ENCODE peak calls at places on chromosome 10, in five cellular contexts. I is stomach, D is spleen, V is GM23338, A is transverse colon. Q is an unnamed sample. For H3K4me1, the result is how much of the 10 kb centered on the place peaks cover.

GRCh38 chr10:114487815-114488536 is 83.7 kb upstream of the AFAP1L2 start:
- DNase-seq in I (no peak), D (no peak), V (no peak), A (no peak), Q (no peak)

GRCh38 chr10:126904807-126905686 is at the start of gene DOCK1:
- DNase-seq in I (peak), D (peak), V (peak), A (peak), Q (no peak)

GRCh38 chr10:70866424-70866823 is 21.9 kb downstream of the PCBD1 start:
- DNase-seq in I (no peak), D (no peak), V (no peak), A (no peak), Q (no peak)

GRCh38 chr10:61901829-61902447 is 439 bp downstream of the ARID5B start:
- DNase-seq in I (no peak), D (no peak), V (peak), A (peak), Q (no peak)

GRCh38 chr10:14225374-14225773 is 105.3 kb downstream of the FRMD4A start:
- DNase-seq in I (no peak), D (no peak), V (no peak), A (no peak), Q (no peak)

GRCh38 chr10:36612436-36612835 is 513.0 kb upstream of the ANKRD30A start:
- DNase-seq in I (no peak), D (no peak), V (peak), A (no peak), Q (no peak)

GRCh38 chr10:53886325-53887300 is 914.4 kb downstream of the PCDH15 start:
- DNase-seq in I (no peak), D (no peak), V (no peak), A (no peak), Q (no peak)

GRCh38 chr10:80515941-80516340 is 21.8 kb upstream of the SH2D4B start:
- DNase-seq in I (no peak), D (peak), V (no peak), A (no peak), Q (no peak)

GRCh38 chr10:125072824-125073223 is 87.5 kb downstream of the CTBP2 start:
- DNase-seq in I (no peak), D (no peak), V (no peak), A (no peak), Q (no peak)

GRCh38 chr10:30821994-30822692 is 192.6 kb upstream of the LYZL2 start:
- DNase-seq in I (no peak), D (peak), V (no peak), A (no peak), Q (no peak)

GRCh38 chr10:121709674-121710073 is 111.4 kb upstream of the FGFR2 start:
- DNase-seq in I (no peak), D (no peak), V (no peak), A (no peak), Q (no peak)

GRCh38 chr10:107653832-107654287 is 489.4 kb upstream of the SORCS1 start:
- DNase-seq in I (no peak), D (no peak), V (no peak), A (peak), Q (no peak)

GRCh38 chr10:126972622-126973414 is 67.6 kb downstream of the DOCK1 start:
- DNase-seq in I (no peak), D (no peak), V (no peak), A (no peak), Q (no peak)

GRCh38 chr10:113301342-113301984 is 251.4 kb upstream of the HABP2 start:
- DNase-seq in I (no peak), D (no peak), V (peak), A (no peak), Q (no peak)

GRCh38 chr10:68406815-68407585 is at the start of gene RUFY2:
- DNase-seq in I (peak), D (peak), V (peak), A (peak), Q (no peak)

GRCh38 chr10:27663611-27664010 is 82.0 kb downstream of the MKX start:
- DNase-seq in I (no peak), D (no peak), V (no peak), A (no peak), Q (no peak)

GRCh38 chr10:113313048-113313611 is 239.7 kb upstream of the HABP2 start:
- DNase-seq in I (no peak), D (no peak), V (no peak), A (no peak), Q (no peak)

DNA sequence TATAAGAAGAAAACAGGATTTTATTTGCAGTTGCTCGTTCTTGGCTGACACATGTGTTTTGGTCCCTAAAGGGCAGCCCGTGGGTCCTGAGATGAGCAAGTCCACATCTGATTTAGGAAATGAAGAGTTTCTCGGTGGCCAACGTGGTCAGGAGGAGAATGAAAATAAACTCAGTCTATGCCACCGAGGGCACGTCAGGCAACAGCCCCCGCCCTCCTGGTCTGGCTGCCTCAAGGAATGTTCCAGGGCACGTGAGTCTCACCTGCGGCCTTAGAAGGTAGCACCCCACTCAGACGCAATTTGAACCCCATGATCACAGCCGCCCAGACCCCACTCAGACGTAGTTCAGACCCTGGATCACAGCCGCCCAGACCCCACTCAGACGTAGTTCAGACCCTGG is 197.2 kb downstream of the ADARB2 start:
- DNase-seq in I (no peak), D (peak), V (no peak), A (peak), Q (no peak)
- H3K4me1 ChIP-seq in I (under half), D (under half), V (under half), A (under half), Q (under half)

DNA sequence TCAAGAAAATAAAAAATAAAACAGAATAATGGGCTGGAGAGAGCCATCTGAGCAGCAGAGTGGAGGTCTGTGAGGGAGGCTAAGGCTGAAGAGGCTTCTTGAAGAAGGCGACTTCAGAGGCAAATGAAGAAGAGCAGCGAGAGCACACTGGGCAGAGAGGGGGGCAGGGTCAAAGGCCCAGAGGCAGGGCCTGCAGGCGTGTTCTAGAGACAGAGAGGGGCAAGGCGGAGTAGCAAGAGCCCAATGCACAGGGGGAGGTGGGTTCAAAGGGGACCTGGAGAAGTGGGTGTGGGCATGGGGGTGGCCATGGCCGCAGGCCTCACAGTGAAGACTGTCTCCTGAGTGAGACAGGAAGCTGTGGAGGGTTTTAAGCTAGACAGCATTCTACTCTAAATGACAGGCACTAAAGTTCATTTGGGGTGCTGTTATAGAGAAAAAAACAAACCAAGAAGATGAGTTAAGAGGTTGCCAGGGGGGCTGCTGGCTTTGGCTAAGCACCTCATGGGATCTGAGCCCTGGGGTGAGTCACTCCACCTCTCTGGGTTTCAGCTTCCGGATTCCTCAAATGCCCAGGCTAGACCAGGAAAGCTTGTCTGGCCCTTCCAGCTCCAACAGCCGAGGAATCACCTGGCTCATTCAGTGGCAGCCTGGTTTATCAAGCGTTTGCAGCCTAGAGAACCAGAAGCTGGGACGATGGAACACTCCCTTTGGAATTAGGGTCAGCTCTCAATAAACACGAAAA is 81.7 kb downstream of the DLG5 start:
- DNase-seq in I (no peak), D (peak), V (peak), A (peak), Q (no peak)
- TF ChIP-seq POLR2AphosphoS5 in I (no peak), D (no peak), V (no peak), A (peak), Q (no peak)

DNA sequence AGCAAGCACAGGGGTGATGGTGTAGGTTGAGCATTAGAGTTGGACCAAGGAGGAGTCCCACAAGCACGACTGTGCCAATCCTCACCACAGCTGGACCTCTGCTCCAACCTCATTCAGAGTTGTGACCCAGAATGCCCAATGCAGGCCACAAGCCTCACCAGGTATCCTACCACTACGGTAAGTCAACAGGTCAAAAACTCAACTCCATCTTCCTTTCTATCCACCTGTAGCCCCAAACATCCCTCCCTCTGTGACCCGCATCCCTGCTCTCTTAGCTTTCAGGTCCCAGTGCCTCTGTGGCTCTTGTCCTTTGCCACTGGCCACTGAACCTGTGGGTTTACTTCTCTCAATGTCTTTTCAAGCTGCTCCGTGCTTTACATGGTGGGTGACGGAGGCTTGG is 112.8 kb downstream of the PIP4K2A start:
- DNase-seq in I (no peak), D (no peak), V (no peak), A (no peak), Q (no peak)
- H3K4me1 ChIP-seq in I (under half), D (half or more), V (under half), A (under half), Q (under half)

GRCh38 chr10:4851176-4851575 is 25.2 kb downstream of the AKR1E2 start:
- DNase-seq in I (no peak), D (no peak), V (no peak), A (no peak), Q (peak)

GRCh38 chr10:4848341-4849041 is 22.5 kb downstream of the AKR1E2 start:
- DNase-seq in I (no peak), D (no peak), V (no peak), A (no peak), Q (no peak)

GRCh38 chr10:4849042-4849402 is 23.0 kb downstream of the AKR1E2 start:
- DNase-seq in I (no peak), D (no peak), V (no peak), A (no peak), Q (no peak)

GRCh38 chr10:4850400-4850799 is 24.4 kb downstream of the AKR1E2 start:
- DNase-seq in I (no peak), D (no peak), V (no peak), A (no peak), Q (peak)

GRCh38 chr10:4849555-4850242 is 23.7 kb downstream of the AKR1E2 start:
- DNase-seq in I (peak), D (peak), V (peak), A (peak), Q (no peak)
- TF ChIP-seq POLR2AphosphoS5 in I (peak), D (no peak), V (no peak), A (no peak), Q (no peak)

GRCh38 chr10:101282937-101283336 is 53.7 kb upstream of the LBX1 start:
- DNase-seq in I (no peak), D (no peak), V (peak), A (no peak), Q (no peak)

GRCh38 chr10:101285519-101286070 is 56.3 kb upstream of the LBX1 start:
- DNase-seq in I (no peak), D (no peak), V (peak), A (no peak), Q (no peak)

GRCh38 chr10:101285093-101285463 is 55.8 kb upstream of the LBX1 start:
- DNase-seq in I (no peak), D (no peak), V (no peak), A (no peak), Q (no peak)

GRCh38 chr10:101284171-101285092 is 55.2 kb upstream of the LBX1 start:
- DNase-seq in I (no peak), D (no peak), V (peak), A (no peak), Q (no peak)

DNA sequence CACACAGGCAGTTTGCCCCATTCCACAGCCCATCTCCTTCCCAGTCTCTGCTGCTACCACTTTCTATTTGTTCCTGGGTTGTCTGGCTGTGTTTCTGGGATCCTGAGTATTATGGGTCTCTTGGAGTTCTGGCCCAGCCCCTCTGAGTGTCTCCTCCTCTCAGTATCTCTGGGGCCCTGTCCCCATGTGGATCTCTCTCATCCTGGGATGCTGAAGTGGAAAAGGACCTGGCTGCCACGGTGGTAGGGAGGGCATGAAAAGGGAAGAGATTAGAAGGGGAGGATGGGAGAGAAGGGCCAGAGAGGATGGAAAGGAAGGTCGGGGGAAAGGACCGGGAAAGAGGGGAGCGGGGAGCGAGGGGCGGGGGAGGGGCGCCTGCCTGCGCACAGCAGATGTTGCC is 54.5 kb upstream of the LBX1 start:
- DNase-seq in I (no peak), D (no peak), V (no peak), A (no peak), Q (no peak)
- H3K4me1 ChIP-seq in I (under half), D (under half), V (under half), A (under half), Q (under half)

GRCh38 chr10:102403115-102403514 is 7.6 kb downstream of the NFKB2 start:
- DNase-seq in I (no peak), D (no peak), V (no peak), A (no peak), Q (no peak)

GRCh38 chr10:102404361-102405107 is 9.0 kb downstream of the NFKB2 start:
- DNase-seq in I (no peak), D (no peak), V (no peak), A (no peak), Q (no peak)

GRCh38 chr10:102405632-102406031 is 10.1 kb downstream of the NFKB2 start:
- DNase-seq in I (no peak), D (no peak), V (no peak), A (no peak), Q (no peak)

GRCh38 chr10:102407641-102407943 is 11.0 kb downstream of the PSD start:
- DNase-seq in I (no peak), D (no peak), V (no peak), A (no peak), Q (no peak)

GRCh38 chr10:102405108-102405561 is 9.6 kb downstream of the NFKB2 start:
- DNase-seq in I (no peak), D (no peak), V (no peak), A (no peak), Q (no peak)
- TF ChIP-seq POLR2AphosphoS5 in I (no peak), D (peak), V (no peak), A (no peak), Q (no peak)

GRCh38 chr10:88850712-88851111 is 932 bp downstream of the ANKRD22 start:
- DNase-seq in I (no peak), D (no peak), V (no peak), A (no peak), Q (no peak)
- H3K4me1 ChIP-seq in I (under half), D (under half), V (under half), A (under half), Q (under half)

GRCh38 chr10:110802551-110803238 is 69.0 kb upstream of the PDCD4 start:
- DNase-seq in I (peak), D (peak), V (no peak), A (peak), Q (no peak)
- TF ChIP-seq POLR2AphosphoS5 in I (peak), D (no peak), V (no peak), A (peak), Q (no peak)

DNA sequence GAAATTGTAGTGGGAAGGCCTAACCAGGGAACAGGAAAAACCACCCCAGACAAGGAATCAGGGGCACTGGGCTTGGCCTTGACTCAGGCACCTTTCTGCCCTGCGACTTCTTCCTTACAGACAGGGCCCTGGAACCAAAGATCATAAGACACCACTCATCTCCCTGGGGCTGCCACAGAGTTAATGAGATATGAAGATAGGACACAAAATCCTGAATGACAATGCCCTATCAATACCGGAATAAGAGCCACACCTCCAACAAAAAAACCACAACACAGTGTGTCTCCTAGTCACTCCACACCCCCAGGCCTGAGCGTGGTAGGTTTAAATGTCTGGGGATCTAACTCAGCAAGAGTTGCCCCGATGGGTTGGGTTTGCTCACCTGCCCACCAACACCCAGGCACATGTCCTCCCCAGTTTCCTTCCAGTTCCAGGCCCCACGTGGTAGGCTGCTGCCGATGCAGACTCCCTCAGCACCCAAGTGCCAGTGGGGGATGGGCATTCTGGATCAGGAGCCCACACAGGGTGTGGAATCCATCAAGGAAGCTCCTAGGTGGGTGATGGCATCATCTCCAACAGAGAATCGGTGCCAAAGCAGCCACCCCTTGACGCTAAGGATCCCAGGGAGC is 3.9 kb downstream of the DLG5 start:
- DNase-seq in I (no peak), D (no peak), V (no peak), A (no peak), Q (no peak)
- H3K4me1 ChIP-seq in I (under half), D (under half), V (under half), A (under half), Q (half or more)

Q was measured in vagina.